ENCODE peak calls at places on chromosomes 6 and 20, in five cellular contexts. U is stromal cell of bone marrow, Z is NCI-H1105 treated with DMSO at 0.1 percent for 48 hours, W is hypothalamus, K is T-helper 2 cell. A is an unnamed sample.

GRCh38 chr20:39049684-39050554 is 87.8 kb downstream of the DHX35 start:
- DNase-seq in U (peak; percentile 28), W (peak; percentile 74), Z (peak; percentile 46), K (peak; percentile 77), A (peak; percentile 80)

GRCh38 chr20:64100946-64101688 is 6.2 kb downstream of the NPBWR2 start:
- DNase-seq in Z (no peak), U (no peak), K (no peak), W (no peak), A (no peak)

GRCh38 chr20:48478370-48478769 is 349.4 kb downstream of the PREX1 start:
- DNase-seq in K (peak; percentile 58), U (no peak), Z (no peak), W (no peak), A (no peak)

GRCh38 chr6:63066053-63066704 is 145.1 kb upstream of the FKBP1C start:
- DNase-seq in Z (no peak), U (no peak), K (peak; percentile 8), W (no peak), A (no peak)

GRCh38 chr6:158207452-158207788 is 39.3 kb downstream of the GTF2H5 start:
- DNase-seq in U (no peak), W (no peak), K (peak; percentile 91), Z (no peak), A (no peak)

GRCh38 chr20:36919715-36920333 is 31.7 kb downstream of the SAMHD1 start:
- DNase-seq in Z (peak; percentile 66), U (peak; percentile 61), W (no peak), K (peak; percentile 74), A (peak; percentile 42)

GRCh38 chr6:30647802-30648460 is 998 bp downstream of the C6orf136 start:
- DNase-seq in K (no peak), U (no peak), Z (peak; percentile 63), W (no peak), A (peak; percentile 79)

GRCh38 chr6:125753218-125753936 is 3.9 kb downstream of the HEY2 start:
- DNase-seq in K (peak; percentile 26), Z (peak; percentile 60), W (no peak), U (no peak), A (peak; percentile 45)

GRCh38 chr20:733806-734205 is 34.5 kb downstream of the SLC52A3 start:
- DNase-seq in W (no peak), U (no peak), Z (no peak), K (no peak), A (no peak)

GRCh38 chr6:151452750-151453427 is 963 bp upstream of the RMND1 start:
- DNase-seq in W (no peak), Z (peak; percentile 24), K (no peak), U (no peak), A (peak; percentile 47)

GRCh38 chr6:138692978-138693909 is 80.3 kb upstream of the CCDC28A start:
- DNase-seq in U (no peak), W (peak; percentile 37), Z (peak; percentile 70), K (peak; percentile 48), A (peak; percentile 95)

GRCh38 chr6:129184324-129184723 is 301.4 kb downstream of the LAMA2 start:
- DNase-seq in W (no peak), K (no peak), U (no peak), Z (no peak), A (no peak)

GRCh38 chr6:85452441-85452881 is 2.6 kb downstream of the NT5E start:
- DNase-seq in K (no peak), W (no peak), U (peak; percentile 67), Z (no peak), A (no peak)

GRCh38 chr6:14277405-14277930 is 159.9 kb downstream of the CD83 start:
- DNase-seq in K (no peak), U (no peak), W (no peak), Z (no peak), A (no peak)

GRCh38 chr6:46329568-46329967 is 158.8 kb upstream of the ENPP5 start:
- DNase-seq in Z (no peak), U (peak; percentile 28), K (no peak), W (no peak), A (no peak)

GRCh38 chr6:167825759-167826229 is 917 bp upstream of the AFDN start:
- DNase-seq in U (no peak), K (peak; percentile 40), W (no peak), Z (peak; percentile 30), A (peak; percentile 69)

GRCh38 chr6:13141392-13141791 is 186.9 kb downstream of the TBC1D7 start:
- DNase-seq in Z (no peak), W (no peak), U (no peak), K (no peak), A (no peak)

GRCh38 chr6:129675669-129676472 is 34.1 kb downstream of the ARHGAP18 start:
- DNase-seq in Z (no peak), W (no peak), K (no peak), U (no peak), A (no peak)

GRCh38 chr6:84094050-84094435 is 60.5 kb downstream of the MRAP2 start:
- DNase-seq in W (no peak), Z (no peak), K (no peak), U (no peak), A (no peak)

GRCh38 chr20:6051505-6051904 is 2.4 kb downstream of the LRRN4 start:
- DNase-seq in U (peak; percentile 55), W (no peak), Z (no peak), K (no peak), A (no peak)

GRCh38 chr6:25404693-25405169 is 125.6 kb downstream of the CARMIL1 start:
- DNase-seq in U (no peak), K (peak; percentile 85), W (no peak), Z (no peak), A (no peak)

GRCh38 chr6:16533721-16534136 is 227.5 kb downstream of the ATXN1 start:
- DNase-seq in Z (no peak), U (no peak), K (peak; percentile 45), W (no peak), A (no peak)

GRCh38 chr6:5619249-5619648 is 357.9 kb downstream of the FARS2 start:
- DNase-seq in W (no peak), K (peak; percentile 79), Z (no peak), U (no peak), A (no peak)

GRCh38 chr6:111228094-111228493 is 140.8 kb downstream of the SLC16A10 start:
- DNase-seq in Z (no peak), K (no peak), W (no peak), U (no peak), A (no peak)

GRCh38 chr20:61748376-61748775 is 317.3 kb downstream of the TAF4 start:
- DNase-seq in Z (no peak), U (no peak), K (no peak), W (no peak), A (no peak)

GRCh38 chr6:17506531-17506930 is 93.6 kb upstream of the FAM8A1 start:
- DNase-seq in K (no peak), U (no peak), W (no peak), Z (no peak), A (no peak)

GRCh38 chr6:132817554-132818403 is 3.4 kb downstream of the RPS12 start:
- DNase-seq in Z (no peak), K (no peak), W (no peak), U (no peak), A (no peak)

GRCh38 chr20:57996936-57997629 is 231.4 kb downstream of the ANKRD60 start:
- DNase-seq in W (no peak), U (peak; percentile 33), Z (no peak), K (no peak), A (no peak)

GRCh38 chr6:16698988-16699868 is 62.0 kb downstream of the ATXN1 start:
- DNase-seq in Z (no peak), U (no peak), K (peak; percentile 79), W (no peak), A (no peak)

GRCh38 chr6:85569323-85569722 is 24.3 kb downstream of the SNX14 start:
- DNase-seq in Z (no peak), W (no peak), K (no peak), U (no peak), A (no peak)

GRCh38 chr6:83169511-83169910 is 23.6 kb downstream of the PGM3 start:
- DNase-seq in U (no peak), W (no peak), K (no peak), Z (no peak), A (no peak)

GRCh38 chr6:110999634-111000270 is 17.9 kb downstream of the RPF2 start:
- DNase-seq in Z (peak; percentile 7), U (peak; percentile 13), K (peak; percentile 50), W (no peak), A (no peak)

GRCh38 chr6:136471372-136471771 is 78.8 kb downstream of the MAP7 start:
- DNase-seq in K (no peak), Z (no peak), U (no peak), W (no peak), A (no peak)

GRCh38 chr20:48761023-48761785 is 66.6 kb downstream of the PREX1 start:
- DNase-seq in W (no peak), K (peak; percentile 90), Z (no peak), U (no peak), A (peak; percentile 89)

GRCh38 chr6:69005194-69005593 is 370.1 kb downstream of the ADGRB3 start:
- DNase-seq in U (no peak), K (peak; percentile 19), W (no peak), Z (no peak), A (no peak)

GRCh38 chr6:41488392-41489129 is 57.6 kb upstream of the FOXP4 start:
- DNase-seq in K (no peak), W (no peak), U (peak; percentile 21), Z (no peak), A (no peak)

GRCh38 chr6:35494161-35494563 is 2.7 kb downstream of the TEAD3 start:
- DNase-seq in U (no peak), K (no peak), W (no peak), Z (no peak), A (no peak)